ENCODE peak calls at places on chromosome 11, in four cellular contexts. M is fibroblast of mammary gland, B is HAP-1, Y is MM.1S. N is an unnamed sample.

GRCh38 chr11:85752890-85753581 is 57.9 kb downstream of the SYTL2 start:
- DNase-seq in M (no peak), B (no peak), Y (no peak), N (no peak)

GRCh38 chr11:44732564-44732963 is 5.8 kb downstream of the TSPAN18 start:
- DNase-seq in M (no peak), B (no peak), Y (no peak), N (no peak)

GRCh38 chr11:47964546-47964945 is 15.8 kb upstream of the PTPRJ start:
- DNase-seq in M (no peak), B (no peak), Y (no peak), N (no peak)

GRCh38 chr11:103532133-103532788 is 423.0 kb downstream of the DYNC2H1 start:
- DNase-seq in M (peak; percentile 82), B (no peak), Y (no peak), N (peak; percentile 68)

GRCh38 chr11:69220581-69221051 is 64.9 kb downstream of the SMIM38 start:
- DNase-seq in M (peak; percentile 8), B (no peak), Y (no peak), N (no peak)

GRCh38 chr11:130672911-130673310 is 224.5 kb downstream of the ADAMTS15 start:
- DNase-seq in M (no peak), B (no peak), Y (no peak), N (peak; percentile 75)

GRCh38 chr11:128201801-128202200 is 385.6 kb downstream of the ETS1 start:
- DNase-seq in M (no peak), B (no peak), Y (no peak), N (no peak)

GRCh38 chr11:34149786-34150185 is 44.4 kb downstream of the NAT10 start:
- DNase-seq in M (peak; percentile 22), B (no peak), Y (no peak), N (no peak)

GRCh38 chr11:62854013-62854824 is 14.8 kb upstream of the WDR74 start:
- DNase-seq in M (no peak), B (no peak), Y (no peak), N (no peak)

GRCh38 chr11:46912526-46913150 is 5.7 kb downstream of the LRP4 start:
- DNase-seq in M (no peak), B (peak; percentile 71), Y (no peak), N (no peak)

GRCh38 chr11:22669368-22669767 is 3.0 kb downstream of the GAS2 start:
- DNase-seq in M (no peak), B (no peak), Y (peak; percentile 52), N (no peak)

GRCh38 chr11:93116641-93117577 is 80.9 kb downstream of the SLC36A4 start:
- DNase-seq in M (no peak), B (peak; percentile 91), Y (no peak), N (no peak)

GRCh38 chr11:25769287-25769686 is 562.6 kb upstream of the ANO3 start:
- DNase-seq in M (no peak), B (no peak), Y (no peak), N (no peak)

GRCh38 chr11:75195164-75195962 is 44.5 kb downstream of the SLCO2B1 start:
- DNase-seq in M (no peak), B (no peak), Y (no peak), N (peak; percentile 52)

GRCh38 chr11:24239930-24240329 is 256.9 kb upstream of the LUZP2 start:
- DNase-seq in M (no peak), B (no peak), Y (no peak), N (no peak)

GRCh38 chr11:2590951-2591754 is 108.6 kb downstream of the KCNQ1OT1 start:
- DNase-seq in M (no peak), B (no peak), Y (no peak), N (no peak)

GRCh38 chr11:88284306-88285057 is 53.1 kb downstream of the CTSC start:
- DNase-seq in M (peak; percentile 30), B (peak; percentile 42), Y (no peak), N (no peak)

GRCh38 chr11:108135845-108136599 is 14.7 kb downstream of the ACAT1 start:
- DNase-seq in M (peak; percentile 34), B (no peak), Y (peak; percentile 72), N (no peak)

GRCh38 chr11:2804701-2805387 is 80.7 kb downstream of the CDKN1C start:
- DNase-seq in M (no peak), B (no peak), Y (no peak), N (no peak)

GRCh38 chr11:110065189-110065588 is 28.0 kb upstream of the ZC3H12C start:
- DNase-seq in M (no peak), B (no peak), Y (no peak), N (no peak)

GRCh38 chr11:57324154-57324885 is 432 bp downstream of the TNKS1BP1 start:
- DNase-seq in M (peak; percentile 50), B (peak; percentile 32), Y (no peak), N (no peak)

N was measured in NCI-H226.